ENCODE peak calls at places on chromosomes 12 and 14, in eight cellular contexts. One of them, this sample, is unnamed.

GRCh38 chr14:104682107-104682593 is 7.3 kb upstream of the INF2 start:
- DNase-seq in SHP77 treated with DMSO at 0.1 percent for 48 hours: no peak
- DNase-seq in NCI-H2029: no peak
- DNase-seq in stimulated activated CD4-positive, alpha-beta T cell treated with anti-CD3 and anti-CD28 coated beads, Interleukin-4, amount 100 ng/mL, for 4 hours: no peak
- DNase-seq in psoas muscle: peak
- DNase-seq in brain microvascular endothelial cell: no peak
- DNase-seq in NCI-H774: no peak
- DNase-seq in activated effector memory CD4-positive, alpha-beta T cell treated with Interleukin-2 at 50 U/mL for 16 hours: no peak
- DNase-seq in this sample: no peak

GRCh38 chr14:100102156-100102785 is 37.0 kb downstream of the EVL start:
- DNase-seq in activated effector memory CD4-positive, alpha-beta T cell treated with Interleukin-2 at 50 U/mL for 16 hours: no peak
- DNase-seq in NCI-H2029: no peak
- DNase-seq in stimulated activated CD4-positive, alpha-beta T cell treated with anti-CD3 and anti-CD28 coated beads, Interleukin-4, amount 100 ng/mL, for 4 hours: no peak
- DNase-seq in NCI-H774: no peak
- DNase-seq in SHP77 treated with DMSO at 0.1 percent for 48 hours: no peak
- DNase-seq in psoas muscle: no peak
- DNase-seq in brain microvascular endothelial cell: no peak
- DNase-seq in this sample: no peak

GRCh38 chr14:52835122-52835903 is 43.9 kb upstream of the GNPNAT1 start:
- DNase-seq in stimulated activated CD4-positive, alpha-beta T cell treated with anti-CD3 and anti-CD28 coated beads, Interleukin-4, amount 100 ng/mL, for 4 hours: no peak
- DNase-seq in activated effector memory CD4-positive, alpha-beta T cell treated with Interleukin-2 at 50 U/mL for 16 hours: no peak
- DNase-seq in SHP77 treated with DMSO at 0.1 percent for 48 hours: no peak
- DNase-seq in brain microvascular endothelial cell: peak
- DNase-seq in NCI-H774: peak
- DNase-seq in NCI-H2029: peak
- DNase-seq in psoas muscle: no peak
- DNase-seq in this sample: no peak

GRCh38 chr12:6929806-6930452 is 2.2 kb downstream of the ATN1 start:
- DNase-seq in stimulated activated CD4-positive, alpha-beta T cell treated with anti-CD3 and anti-CD28 coated beads, Interleukin-4, amount 100 ng/mL, for 4 hours: no peak
- DNase-seq in NCI-H774: no peak
- DNase-seq in brain microvascular endothelial cell: no peak
- DNase-seq in activated effector memory CD4-positive, alpha-beta T cell treated with Interleukin-2 at 50 U/mL for 16 hours: no peak
- DNase-seq in NCI-H2029: no peak
- DNase-seq in psoas muscle: no peak
- DNase-seq in SHP77 treated with DMSO at 0.1 percent for 48 hours: no peak
- DNase-seq in this sample: no peak

GRCh38 chr12:45737638-45738037 is 8.1 kb downstream of the ARID2 start:
- DNase-seq in stimulated activated CD4-positive, alpha-beta T cell treated with anti-CD3 and anti-CD28 coated beads, Interleukin-4, amount 100 ng/mL, for 4 hours: no peak
- DNase-seq in psoas muscle: no peak
- DNase-seq in brain microvascular endothelial cell: no peak
- DNase-seq in SHP77 treated with DMSO at 0.1 percent for 48 hours: no peak
- DNase-seq in NCI-H774: no peak
- DNase-seq in NCI-H2029: no peak
- DNase-seq in activated effector memory CD4-positive, alpha-beta T cell treated with Interleukin-2 at 50 U/mL for 16 hours: no peak
- DNase-seq in this sample: no peak

GRCh38 chr12:104682790-104683279 is 226.1 kb downstream of the CHST11 start:
- DNase-seq in activated effector memory CD4-positive, alpha-beta T cell treated with Interleukin-2 at 50 U/mL for 16 hours: peak
- DNase-seq in SHP77 treated with DMSO at 0.1 percent for 48 hours: no peak
- DNase-seq in brain microvascular endothelial cell: no peak
- DNase-seq in psoas muscle: no peak
- DNase-seq in stimulated activated CD4-positive, alpha-beta T cell treated with anti-CD3 and anti-CD28 coated beads, Interleukin-4, amount 100 ng/mL, for 4 hours: peak
- DNase-seq in NCI-H2029: no peak
- DNase-seq in NCI-H774: no peak
- DNase-seq in this sample: peak

GRCh38 chr12:115767921-115768320 is 509.6 kb downstream of the MED13L start:
- DNase-seq in SHP77 treated with DMSO at 0.1 percent for 48 hours: no peak
- DNase-seq in NCI-H2029: no peak
- DNase-seq in activated effector memory CD4-positive, alpha-beta T cell treated with Interleukin-2 at 50 U/mL for 16 hours: no peak
- DNase-seq in brain microvascular endothelial cell: no peak
- DNase-seq in psoas muscle: no peak
- DNase-seq in stimulated activated CD4-positive, alpha-beta T cell treated with anti-CD3 and anti-CD28 coated beads, Interleukin-4, amount 100 ng/mL, for 4 hours: no peak
- DNase-seq in NCI-H774: no peak
- DNase-seq in this sample: no peak

GRCh38 chr12:52057958-52058576 is 6.8 kb downstream of the NR4A1 start:
- DNase-seq in activated effector memory CD4-positive, alpha-beta T cell treated with Interleukin-2 at 50 U/mL for 16 hours: no peak
- DNase-seq in NCI-H2029: no peak
- DNase-seq in NCI-H774: no peak
- DNase-seq in psoas muscle: no peak
- DNase-seq in stimulated activated CD4-positive, alpha-beta T cell treated with anti-CD3 and anti-CD28 coated beads, Interleukin-4, amount 100 ng/mL, for 4 hours: no peak
- DNase-seq in SHP77 treated with DMSO at 0.1 percent for 48 hours: no peak
- DNase-seq in brain microvascular endothelial cell: no peak
- DNase-seq in this sample: no peak

GRCh38 chr12:14834502-14834901 is 8.8 kb downstream of the ART4 start:
- DNase-seq in NCI-H2029: no peak
- DNase-seq in SHP77 treated with DMSO at 0.1 percent for 48 hours: no peak
- DNase-seq in activated effector memory CD4-positive, alpha-beta T cell treated with Interleukin-2 at 50 U/mL for 16 hours: no peak
- DNase-seq in psoas muscle: no peak
- DNase-seq in brain microvascular endothelial cell: no peak
- DNase-seq in NCI-H774: no peak
- DNase-seq in stimulated activated CD4-positive, alpha-beta T cell treated with anti-CD3 and anti-CD28 coated beads, Interleukin-4, amount 100 ng/mL, for 4 hours: no peak
- DNase-seq in this sample: no peak

GRCh38 chr14:101770183-101770582 is 8.7 kb downstream of the PPP2R5C start:
- DNase-seq in stimulated activated CD4-positive, alpha-beta T cell treated with anti-CD3 and anti-CD28 coated beads, Interleukin-4, amount 100 ng/mL, for 4 hours: no peak
- DNase-seq in SHP77 treated with DMSO at 0.1 percent for 48 hours: no peak
- DNase-seq in psoas muscle: no peak
- DNase-seq in NCI-H2029: no peak
- DNase-seq in NCI-H774: no peak
- DNase-seq in activated effector memory CD4-positive, alpha-beta T cell treated with Interleukin-2 at 50 U/mL for 16 hours: no peak
- DNase-seq in brain microvascular endothelial cell: no peak
- DNase-seq in this sample: no peak

GRCh38 chr12:59452259-59452658 is 143.6 kb upstream of the SLC16A7 start:
- DNase-seq in psoas muscle: no peak
- DNase-seq in brain microvascular endothelial cell: peak
- DNase-seq in NCI-H774: no peak
- DNase-seq in NCI-H2029: no peak
- DNase-seq in activated effector memory CD4-positive, alpha-beta T cell treated with Interleukin-2 at 50 U/mL for 16 hours: no peak
- DNase-seq in stimulated activated CD4-positive, alpha-beta T cell treated with anti-CD3 and anti-CD28 coated beads, Interleukin-4, amount 100 ng/mL, for 4 hours: no peak
- DNase-seq in SHP77 treated with DMSO at 0.1 percent for 48 hours: no peak
- DNase-seq in this sample: no peak

GRCh38 chr12:24955853-24956252 is 7.0 kb upstream of the BCAT1 start:
- DNase-seq in SHP77 treated with DMSO at 0.1 percent for 48 hours: no peak
- DNase-seq in stimulated activated CD4-positive, alpha-beta T cell treated with anti-CD3 and anti-CD28 coated beads, Interleukin-4, amount 100 ng/mL, for 4 hours: no peak
- DNase-seq in psoas muscle: no peak
- DNase-seq in NCI-H2029: no peak
- DNase-seq in brain microvascular endothelial cell: no peak
- DNase-seq in activated effector memory CD4-positive, alpha-beta T cell treated with Interleukin-2 at 50 U/mL for 16 hours: no peak
- DNase-seq in NCI-H774: no peak
- DNase-seq in this sample: no peak

GRCh38 chr14:89540009-89540829 is 123.2 kb upstream of the FOXN3 start:
- DNase-seq in SHP77 treated with DMSO at 0.1 percent for 48 hours: no peak
- DNase-seq in brain microvascular endothelial cell: peak
- DNase-seq in NCI-H774: no peak
- DNase-seq in stimulated activated CD4-positive, alpha-beta T cell treated with anti-CD3 and anti-CD28 coated beads, Interleukin-4, amount 100 ng/mL, for 4 hours: no peak
- DNase-seq in psoas muscle: no peak
- DNase-seq in activated effector memory CD4-positive, alpha-beta T cell treated with Interleukin-2 at 50 U/mL for 16 hours: no peak
- DNase-seq in NCI-H2029: no peak
- DNase-seq in this sample: no peak

GRCh38 chr14:23005861-23006534 is 3.9 kb downstream of the C14orf93 start:
- DNase-seq in stimulated activated CD4-positive, alpha-beta T cell treated with anti-CD3 and anti-CD28 coated beads, Interleukin-4, amount 100 ng/mL, for 4 hours: no peak
- DNase-seq in SHP77 treated with DMSO at 0.1 percent for 48 hours: no peak
- DNase-seq in NCI-H774: no peak
- DNase-seq in brain microvascular endothelial cell: peak
- DNase-seq in NCI-H2029: no peak
- DNase-seq in activated effector memory CD4-positive, alpha-beta T cell treated with Interleukin-2 at 50 U/mL for 16 hours: no peak
- DNase-seq in psoas muscle: no peak
- DNase-seq in this sample: no peak

GRCh38 chr14:52949711-52950409 is 990 bp downstream of the FERMT2 start:
- DNase-seq in brain microvascular endothelial cell: peak
- DNase-seq in NCI-H2029: no peak
- DNase-seq in activated effector memory CD4-positive, alpha-beta T cell treated with Interleukin-2 at 50 U/mL for 16 hours: no peak
- DNase-seq in NCI-H774: no peak
- DNase-seq in SHP77 treated with DMSO at 0.1 percent for 48 hours: no peak
- DNase-seq in stimulated activated CD4-positive, alpha-beta T cell treated with anti-CD3 and anti-CD28 coated beads, Interleukin-4, amount 100 ng/mL, for 4 hours: no peak
- DNase-seq in psoas muscle: no peak
- DNase-seq in this sample: no peak

GRCh38 chr12:28222081-28222700 is 31.9 kb downstream of the CCDC91 start:
- DNase-seq in psoas muscle: no peak
- DNase-seq in activated effector memory CD4-positive, alpha-beta T cell treated with Interleukin-2 at 50 U/mL for 16 hours: peak
- DNase-seq in stimulated activated CD4-positive, alpha-beta T cell treated with anti-CD3 and anti-CD28 coated beads, Interleukin-4, amount 100 ng/mL, for 4 hours: peak
- DNase-seq in SHP77 treated with DMSO at 0.1 percent for 48 hours: no peak
- DNase-seq in NCI-H774: no peak
- DNase-seq in NCI-H2029: no peak
- DNase-seq in brain microvascular endothelial cell: peak
- DNase-seq in this sample: no peak

GRCh38 chr14:100281286-100282082 is 24.8 kb downstream of the SLC25A29 start:
- DNase-seq in psoas muscle: no peak
- DNase-seq in activated effector memory CD4-positive, alpha-beta T cell treated with Interleukin-2 at 50 U/mL for 16 hours: no peak
- DNase-seq in brain microvascular endothelial cell: no peak
- DNase-seq in SHP77 treated with DMSO at 0.1 percent for 48 hours: no peak
- DNase-seq in NCI-H774: no peak
- DNase-seq in stimulated activated CD4-positive, alpha-beta T cell treated with anti-CD3 and anti-CD28 coated beads, Interleukin-4, amount 100 ng/mL, for 4 hours: no peak
- DNase-seq in NCI-H2029: no peak
- DNase-seq in this sample: no peak

GRCh38 chr14:69288001-69288771 is 28.2 kb downstream of the GALNT16 start:
- DNase-seq in SHP77 treated with DMSO at 0.1 percent for 48 hours: no peak
- DNase-seq in brain microvascular endothelial cell: no peak
- DNase-seq in NCI-H2029: no peak
- DNase-seq in psoas muscle: peak
- DNase-seq in NCI-H774: no peak
- DNase-seq in stimulated activated CD4-positive, alpha-beta T cell treated with anti-CD3 and anti-CD28 coated beads, Interleukin-4, amount 100 ng/mL, for 4 hours: no peak
- DNase-seq in activated effector memory CD4-positive, alpha-beta T cell treated with Interleukin-2 at 50 U/mL for 16 hours: no peak
- DNase-seq in this sample: no peak

GRCh38 chr12:119528241-119528640 is 65.3 kb upstream of the TMEM233 start:
- DNase-seq in activated effector memory CD4-positive, alpha-beta T cell treated with Interleukin-2 at 50 U/mL for 16 hours: no peak
- DNase-seq in SHP77 treated with DMSO at 0.1 percent for 48 hours: no peak
- DNase-seq in NCI-H774: no peak
- DNase-seq in brain microvascular endothelial cell: peak
- DNase-seq in stimulated activated CD4-positive, alpha-beta T cell treated with anti-CD3 and anti-CD28 coated beads, Interleukin-4, amount 100 ng/mL, for 4 hours: no peak
- DNase-seq in psoas muscle: no peak
- DNase-seq in NCI-H2029: no peak
- DNase-seq in this sample: no peak

GRCh38 chr12:18752280-18752920 is 14.5 kb downstream of the CAPZA3 start:
- DNase-seq in NCI-H2029: no peak
- DNase-seq in activated effector memory CD4-positive, alpha-beta T cell treated with Interleukin-2 at 50 U/mL for 16 hours: no peak
- DNase-seq in psoas muscle: no peak
- DNase-seq in SHP77 treated with DMSO at 0.1 percent for 48 hours: no peak
- DNase-seq in stimulated activated CD4-positive, alpha-beta T cell treated with anti-CD3 and anti-CD28 coated beads, Interleukin-4, amount 100 ng/mL, for 4 hours: no peak
- DNase-seq in brain microvascular endothelial cell: peak
- DNase-seq in NCI-H774: no peak
- DNase-seq in this sample: no peak

GRCh38 chr14:50551877-50552276 is 8.1 kb upstream of the ATL1 start:
- DNase-seq in psoas muscle: no peak
- DNase-seq in activated effector memory CD4-positive, alpha-beta T cell treated with Interleukin-2 at 50 U/mL for 16 hours: no peak
- DNase-seq in brain microvascular endothelial cell: no peak
- DNase-seq in SHP77 treated with DMSO at 0.1 percent for 48 hours: no peak
- DNase-seq in NCI-H774: no peak
- DNase-seq in NCI-H2029: no peak
- DNase-seq in stimulated activated CD4-positive, alpha-beta T cell treated with anti-CD3 and anti-CD28 coated beads, Interleukin-4, amount 100 ng/mL, for 4 hours: no peak
- DNase-seq in this sample: no peak

GRCh38 chr12:12896261-12896660 is 4.9 kb downstream of the GPRC5A start:
- DNase-seq in SHP77 treated with DMSO at 0.1 percent for 48 hours: no peak
- DNase-seq in stimulated activated CD4-positive, alpha-beta T cell treated with anti-CD3 and anti-CD28 coated beads, Interleukin-4, amount 100 ng/mL, for 4 hours: no peak
- DNase-seq in brain microvascular endothelial cell: no peak
- DNase-seq in NCI-H774: no peak
- DNase-seq in activated effector memory CD4-positive, alpha-beta T cell treated with Interleukin-2 at 50 U/mL for 16 hours: no peak
- DNase-seq in psoas muscle: no peak
- DNase-seq in NCI-H2029: no peak
- DNase-seq in this sample: no peak

GRCh38 chr12:14157129-14157747 is 175.8 kb upstream of the GRIN2B start:
- DNase-seq in stimulated activated CD4-positive, alpha-beta T cell treated with anti-CD3 and anti-CD28 coated beads, Interleukin-4, amount 100 ng/mL, for 4 hours: no peak
- DNase-seq in NCI-H2029: no peak
- DNase-seq in SHP77 treated with DMSO at 0.1 percent for 48 hours: no peak
- DNase-seq in brain microvascular endothelial cell: no peak
- DNase-seq in psoas muscle: no peak
- DNase-seq in activated effector memory CD4-positive, alpha-beta T cell treated with Interleukin-2 at 50 U/mL for 16 hours: no peak
- DNase-seq in NCI-H774: no peak
- DNase-seq in this sample: no peak

GRCh38 chr14:93328546-93328945 is 4.3 kb downstream of the BTBD7 start:
- DNase-seq in activated effector memory CD4-positive, alpha-beta T cell treated with Interleukin-2 at 50 U/mL for 16 hours: no peak
- DNase-seq in psoas muscle: no peak
- DNase-seq in SHP77 treated with DMSO at 0.1 percent for 48 hours: no peak
- DNase-seq in stimulated activated CD4-positive, alpha-beta T cell treated with anti-CD3 and anti-CD28 coated beads, Interleukin-4, amount 100 ng/mL, for 4 hours: no peak
- DNase-seq in NCI-H2029: no peak
- DNase-seq in brain microvascular endothelial cell: no peak
- DNase-seq in NCI-H774: no peak
- DNase-seq in this sample: no peak

GRCh38 chr14:46306267-46306666 is 345.3 kb downstream of the RPL10L start:
- DNase-seq in NCI-H2029: no peak
- DNase-seq in brain microvascular endothelial cell: no peak
- DNase-seq in NCI-H774: no peak
- DNase-seq in SHP77 treated with DMSO at 0.1 percent for 48 hours: no peak
- DNase-seq in psoas muscle: no peak
- DNase-seq in activated effector memory CD4-positive, alpha-beta T cell treated with Interleukin-2 at 50 U/mL for 16 hours: no peak
- DNase-seq in stimulated activated CD4-positive, alpha-beta T cell treated with anti-CD3 and anti-CD28 coated beads, Interleukin-4, amount 100 ng/mL, for 4 hours: no peak
- DNase-seq in this sample: no peak

GRCh38 chr14:34059925-34060746 is 109.3 kb upstream of the EGLN3 start:
- DNase-seq in brain microvascular endothelial cell: peak
- DNase-seq in activated effector memory CD4-positive, alpha-beta T cell treated with Interleukin-2 at 50 U/mL for 16 hours: peak
- DNase-seq in stimulated activated CD4-positive, alpha-beta T cell treated with anti-CD3 and anti-CD28 coated beads, Interleukin-4, amount 100 ng/mL, for 4 hours: peak
- DNase-seq in NCI-H774: peak
- DNase-seq in psoas muscle: peak
- DNase-seq in NCI-H2029: peak
- DNase-seq in SHP77 treated with DMSO at 0.1 percent for 48 hours: no peak
- DNase-seq in this sample: peak

GRCh38 chr14:44309336-44309735 is 197.7 kb downstream of the FSCB start:
- DNase-seq in SHP77 treated with DMSO at 0.1 percent for 48 hours: no peak
- DNase-seq in psoas muscle: no peak
- DNase-seq in NCI-H2029: no peak
- DNase-seq in activated effector memory CD4-positive, alpha-beta T cell treated with Interleukin-2 at 50 U/mL for 16 hours: no peak
- DNase-seq in brain microvascular endothelial cell: no peak
- DNase-seq in stimulated activated CD4-positive, alpha-beta T cell treated with anti-CD3 and anti-CD28 coated beads, Interleukin-4, amount 100 ng/mL, for 4 hours: no peak
- DNase-seq in NCI-H774: no peak
- DNase-seq in this sample: no peak

GRCh38 chr14:68703093-68703492 is 89.8 kb downstream of the ZFP36L1 start:
- DNase-seq in NCI-H774: no peak
- DNase-seq in brain microvascular endothelial cell: peak
- DNase-seq in activated effector memory CD4-positive, alpha-beta T cell treated with Interleukin-2 at 50 U/mL for 16 hours: no peak
- DNase-seq in NCI-H2029: no peak
- DNase-seq in stimulated activated CD4-positive, alpha-beta T cell treated with anti-CD3 and anti-CD28 coated beads, Interleukin-4, amount 100 ng/mL, for 4 hours: no peak
- DNase-seq in SHP77 treated with DMSO at 0.1 percent for 48 hours: no peak
- DNase-seq in psoas muscle: no peak
- DNase-seq in this sample: no peak

GRCh38 chr12:40188558-40189320 is 36.1 kb upstream of the LRRK2 start:
- DNase-seq in activated effector memory CD4-positive, alpha-beta T cell treated with Interleukin-2 at 50 U/mL for 16 hours: no peak
- DNase-seq in NCI-H2029: no peak
- DNase-seq in stimulated activated CD4-positive, alpha-beta T cell treated with anti-CD3 and anti-CD28 coated beads, Interleukin-4, amount 100 ng/mL, for 4 hours: no peak
- DNase-seq in psoas muscle: no peak
- DNase-seq in SHP77 treated with DMSO at 0.1 percent for 48 hours: no peak
- DNase-seq in brain microvascular endothelial cell: no peak
- DNase-seq in NCI-H774: no peak
- DNase-seq in this sample: no peak

GRCh38 chr12:91483471-91483985 is 300.9 kb upstream of the DCN start:
- DNase-seq in NCI-H2029: no peak
- DNase-seq in stimulated activated CD4-positive, alpha-beta T cell treated with anti-CD3 and anti-CD28 coated beads, Interleukin-4, amount 100 ng/mL, for 4 hours: no peak
- DNase-seq in brain microvascular endothelial cell: peak
- DNase-seq in psoas muscle: no peak
- DNase-seq in SHP77 treated with DMSO at 0.1 percent for 48 hours: no peak
- DNase-seq in activated effector memory CD4-positive, alpha-beta T cell treated with Interleukin-2 at 50 U/mL for 16 hours: no peak
- DNase-seq in NCI-H774: no peak
- DNase-seq in this sample: no peak

GRCh38 chr14:77158175-77158908 is 16.8 kb upstream of the ZDHHC22 start:
- DNase-seq in SHP77 treated with DMSO at 0.1 percent for 48 hours: peak
- DNase-seq in brain microvascular endothelial cell: peak
- DNase-seq in activated effector memory CD4-positive, alpha-beta T cell treated with Interleukin-2 at 50 U/mL for 16 hours: no peak
- DNase-seq in NCI-H774: no peak
- DNase-seq in psoas muscle: peak
- DNase-seq in NCI-H2029: no peak
- DNase-seq in stimulated activated CD4-positive, alpha-beta T cell treated with anti-CD3 and anti-CD28 coated beads, Interleukin-4, amount 100 ng/mL, for 4 hours: no peak
- DNase-seq in this sample: no peak

GRCh38 chr12:49557917-49558215 is 10.1 kb downstream of the MCRS1 start:
- DNase-seq in psoas muscle: peak
- DNase-seq in NCI-H2029: no peak
- DNase-seq in brain microvascular endothelial cell: no peak
- DNase-seq in NCI-H774: no peak
- DNase-seq in SHP77 treated with DMSO at 0.1 percent for 48 hours: no peak
- DNase-seq in stimulated activated CD4-positive, alpha-beta T cell treated with anti-CD3 and anti-CD28 coated beads, Interleukin-4, amount 100 ng/mL, for 4 hours: no peak
- DNase-seq in activated effector memory CD4-positive, alpha-beta T cell treated with Interleukin-2 at 50 U/mL for 16 hours: no peak
- DNase-seq in this sample: no peak

This sample was measured in T-helper 1 cell.